ENCODE peak calls at places on chromosomes 2 and 18, in seven cellular contexts. W is astrocyte of the spinal cord; U is stimulated activated CD4-positive, alpha-beta T cell treated with anti-CD3 and anti-CD28 coated beads, Interleukin-4, amount 100 ng/mL, for 1 hour; C is GM03348; Y is iris pigment epithelial cell; I is fibroblast of lung; O is GM04503. P is an unnamed sample.

GRCh38 chr2:27322301-27322765 is 564 bp downstream of the MPV17 start:
- DNase-seq in U (no peak), W (no peak), C (peak; percentile 29), I (no peak), Y (no peak), O (no peak), P (no peak)

GRCh38 chr2:109129356-109129920 is 433 bp downstream of the SH3RF3 start:
- DNase-seq in O (no peak), W (peak; percentile 34), Y (peak; percentile 52), U (peak; percentile 44), I (no peak), C (peak; percentile 71), P (peak; percentile 48)

GRCh38 chr2:230230087-230230486 is 4.6 kb downstream of the SP140 start:
- DNase-seq in C (no peak), U (no peak), I (peak; percentile 64), O (no peak), Y (peak; percentile 96), W (peak; percentile 85), P (no peak)

GRCh38 chr2:7845332-7845731 is 836.5 kb upstream of the ID2 start:
- DNase-seq in Y (peak; percentile 27), O (peak; percentile 93), W (peak; percentile 73), U (no peak), C (peak; percentile 86), I (no peak), P (no peak)

GRCh38 chr2:237558918-237559645 is 7.3 kb upstream of the PRLH start:
- DNase-seq in U (no peak), I (peak; percentile 89), Y (peak; percentile 57), O (peak; percentile 17), W (peak; percentile 58), C (peak; percentile 50), P (no peak)

GRCh38 chr2:136505462-136505861 is 259.9 kb upstream of the THSD7B start:
- DNase-seq in C (no peak), O (no peak), I (no peak), W (no peak), U (no peak), Y (no peak), P (no peak)

GRCh38 chr2:52327641-52328040 is 1295.7 kb upstream of the NRXN1 start:
- DNase-seq in O (no peak), Y (no peak), I (no peak), C (no peak), W (no peak), U (no peak), P (no peak)

GRCh38 chr18:8478166-8478967 is 130.9 kb upstream of the RAB12 start:
- DNase-seq in C (peak; percentile 90), O (no peak), I (peak; percentile 42), W (peak; percentile 41), Y (peak; percentile 53), U (peak; percentile 60), P (peak; percentile 40)

GRCh38 chr2:172196768-172197322 is 94.1 kb upstream of the DLX2 start:
- DNase-seq in O (no peak), Y (peak; percentile 82), U (peak; percentile 25), C (peak; percentile 60), W (peak; percentile 79), I (peak; percentile 58), P (peak; percentile 20)

GRCh38 chr2:138787053-138787666 is 7.0 kb upstream of the NXPH2 start:
- DNase-seq in I (peak; percentile 59), C (peak; percentile 44), U (no peak), O (no peak), W (peak; percentile 59), Y (peak; percentile 48), P (no peak)

GRCh38 chr2:133040175-133040574 is 370.2 kb upstream of the LYPD1 start:
- DNase-seq in U (no peak), W (peak; percentile 29), O (no peak), C (no peak), I (peak; percentile 22), Y (peak; percentile 53), P (no peak)

GRCh38 chr2:217356795-217357194 is 496.9 kb upstream of the TNP1 start:
- DNase-seq in C (peak; percentile 63), I (no peak), W (no peak), U (no peak), O (peak; percentile 50), Y (no peak), P (no peak)

GRCh38 chr2:196101325-196101981 is 32.8 kb upstream of the DNAH7 start:
- DNase-seq in W (peak; percentile 59), I (peak; percentile 85), O (no peak), C (peak; percentile 54), U (peak; percentile 34), Y (no peak), P (no peak)

GRCh38 chr2:120566331-120567035 is 169.2 kb upstream of the GLI2 start:
- DNase-seq in I (peak; percentile 89), O (no peak), C (no peak), Y (peak; percentile 93), W (peak; percentile 96), U (no peak), P (no peak)

GRCh38 chr2:230864605-230865323 is at the start of gene ITM2C:
- DNase-seq in I (peak; percentile 66), U (peak; percentile 78), C (peak; percentile 95), O (no peak), Y (peak; percentile 55), W (peak; percentile 38), P (peak; percentile 73)

GRCh38 chr2:238168196-238168815 is 9.5 kb downstream of the ERFE start:
- DNase-seq in I (no peak), U (no peak), W (no peak), Y (no peak), O (no peak), C (no peak), P (no peak)

GRCh38 chr2:234074751-234075520 is 24.4 kb downstream of the SPP2 start:
- DNase-seq in U (no peak), Y (no peak), I (peak; percentile 6), W (no peak), C (no peak), O (no peak), P (no peak)

GRCh38 chr2:217418090-217418489 is 558.2 kb upstream of the TNP1 start:
- DNase-seq in W (no peak), O (peak; percentile 75), I (no peak), Y (peak; percentile 44), U (no peak), C (peak; percentile 62), P (no peak)

GRCh38 chr18:56747032-56747658 is 96.0 kb downstream of the WDR7 start:
- DNase-seq in C (no peak), Y (no peak), O (no peak), W (no peak), U (no peak), I (no peak), P (no peak)

GRCh38 chr18:3061581-3062416 is 48.9 kb upstream of the LPIN2 start:
- DNase-seq in U (peak; percentile 34), I (no peak), Y (no peak), O (no peak), C (no peak), W (no peak), P (peak; percentile 51)

GRCh38 chr2:133652407-133652806 is 84.1 kb upstream of the NCKAP5 start:
- DNase-seq in U (no peak), I (peak; percentile 75), Y (peak; percentile 38), O (no peak), W (peak; percentile 56), C (peak; percentile 53), P (no peak)

GRCh38 chr2:229169751-229170150 is 101.3 kb downstream of the PID1 start:
- DNase-seq in W (peak; percentile 44), I (peak; percentile 42), C (peak; percentile 11), U (no peak), O (no peak), Y (peak; percentile 92), P (no peak)

GRCh38 chr2:44230378-44230777 is 44.9 kb upstream of the SLC3A1 start:
- DNase-seq in I (no peak), U (no peak), O (no peak), C (no peak), Y (no peak), W (no peak), P (no peak)

GRCh38 chr2:207351171-207351570 is 178.6 kb upstream of the CREB1 start:
- DNase-seq in O (no peak), W (no peak), Y (no peak), C (no peak), I (no peak), U (no peak), P (no peak)

GRCh38 chr2:241242306-241242705 is 53.8 kb downstream of the ANO7 start:
- DNase-seq in W (no peak), I (no peak), C (no peak), Y (no peak), O (no peak), U (no peak), P (no peak)

P was measured in CD4-positive, alpha-beta memory T cell.